ENCODE peak calls at places on chromosomes 2 and 18, in five cellular contexts. L is heart left ventricle, V is astrocyte, H is thoracic aorta, C is AG04450. X is an unnamed sample.

GRCh38 chr2:177187631-177188312 is 24.8 kb upstream of the HNRNPA3 start:
- DNase-seq in L (no peak), V (peak; percentile 40), H (no peak), C (no peak), X (no peak)

GRCh38 chr18:24138884-24139616 is at the start of gene CABYR:
- DNase-seq in L (peak; percentile 75), V (peak; percentile 83), H (peak; percentile 32), C (peak; percentile 75), X (peak; percentile 89)

GRCh38 chr18:36583155-36583745 is 245.6 kb downstream of the TPGS2 start:
- DNase-seq in L (no peak), V (no peak), H (no peak), C (no peak), X (peak; percentile 76)

GRCh38 chr2:225543626-225544025 is 144.1 kb downstream of the NYAP2 start:
- DNase-seq in L (no peak), V (no peak), H (no peak), C (no peak), X (no peak)

GRCh38 chr18:49778826-49779465 is 34.4 kb downstream of the ACAA2 start:
- DNase-seq in L (no peak), V (no peak), H (no peak), C (no peak), X (no peak)

GRCh38 chr2:65227035-65227470 is 578 bp upstream of the ACTR2 start:
- DNase-seq in L (no peak), V (peak; percentile 16), H (no peak), C (no peak), X (no peak)

GRCh38 chr18:27136208-27136535 is 48.9 kb downstream of the CHST9 start:
- DNase-seq in L (no peak), V (peak; percentile 3), H (no peak), C (no peak), X (peak; percentile 31)

GRCh38 chr2:127085260-127085666 is 21.7 kb downstream of the BIN1 start:
- DNase-seq in L (no peak), V (peak; percentile 27), H (no peak), C (no peak), X (no peak)

GRCh38 chr2:64859208-64860161 is 129.7 kb upstream of the SLC1A4 start:
- DNase-seq in L (peak; percentile 87), V (peak; percentile 92), H (peak; percentile 48), C (peak; percentile 78), X (peak; percentile 94)

GRCh38 chr2:164568317-164568716 is 53.0 kb downstream of the GRB14 start:
- DNase-seq in L (no peak), V (no peak), H (no peak), C (no peak), X (no peak)

GRCh38 chr2:33008716-33009115 is 62.0 kb downstream of the LTBP1 start:
- DNase-seq in L (no peak), V (no peak), H (no peak), C (no peak), X (no peak)

GRCh38 chr2:118348380-118349024 is 260.2 kb downstream of the INSIG2 start:
- DNase-seq in L (no peak), V (no peak), H (no peak), C (no peak), X (no peak)

GRCh38 chr2:150327546-150328495 is 159.6 kb downstream of the RND3 start:
- DNase-seq in L (no peak), V (no peak), H (no peak), C (no peak), X (peak; percentile 9)

GRCh38 chr2:201363857-201364560 is 6.9 kb upstream of the FLACC1 start:
- DNase-seq in L (no peak), V (peak; percentile 25), H (no peak), C (no peak), X (peak; percentile 42)

GRCh38 chr2:11505652-11506610 is 27.9 kb upstream of the GREB1 start:
- DNase-seq in L (no peak), V (peak; percentile 17), H (no peak), C (no peak), X (no peak)

GRCh38 chr2:98455494-98455976 is 10.9 kb downstream of the INPP4A start:
- DNase-seq in L (no peak), V (no peak), H (no peak), C (no peak), X (no peak)

GRCh38 chr2:233409286-233409991 is 55.1 kb downstream of the DGKD start:
- DNase-seq in L (no peak), V (no peak), H (no peak), C (no peak), X (no peak)

GRCh38 chr2:111031546-111032484 is 88.9 kb upstream of the BCL2L11 start:
- DNase-seq in L (no peak), V (no peak), H (no peak), C (no peak), X (no peak)

GRCh38 chr18:60322591-60322990 is 50.0 kb downstream of the MC4R start:
- DNase-seq in L (no peak), V (no peak), H (no peak), C (no peak), X (no peak)

GRCh38 chr2:98702127-98702802 is 28.7 kb downstream of the MGAT4A start:
- DNase-seq in L (peak; percentile 29), V (no peak), H (no peak), C (no peak), X (no peak)

GRCh38 chr2:47083485-47083884 is 71.6 kb downstream of the STPG4 start:
- DNase-seq in L (no peak), V (no peak), H (no peak), C (no peak), X (no peak)

GRCh38 chr2:76711490-76711889 is 810.7 kb downstream of the LRRTM4 start:
- DNase-seq in L (no peak), V (no peak), H (no peak), C (no peak), X (peak; percentile 41)

GRCh38 chr2:60882971-60883753 is 1.8 kb downstream of the REL start:
- DNase-seq in L (no peak), V (no peak), H (no peak), C (no peak), X (peak; percentile 22)

GRCh38 chr2:56985609-56986008 is 801.8 kb downstream of the CCDC85A start:
- DNase-seq in L (no peak), V (no peak), H (no peak), C (no peak), X (no peak)
- H3K4me3 ChIP-seq in L (no peak overlapping the region), V (no peak overlapping the region), H (no peak overlapping the region), C (no peak overlapping the region), X (no peak overlapping the region)

DNA sequence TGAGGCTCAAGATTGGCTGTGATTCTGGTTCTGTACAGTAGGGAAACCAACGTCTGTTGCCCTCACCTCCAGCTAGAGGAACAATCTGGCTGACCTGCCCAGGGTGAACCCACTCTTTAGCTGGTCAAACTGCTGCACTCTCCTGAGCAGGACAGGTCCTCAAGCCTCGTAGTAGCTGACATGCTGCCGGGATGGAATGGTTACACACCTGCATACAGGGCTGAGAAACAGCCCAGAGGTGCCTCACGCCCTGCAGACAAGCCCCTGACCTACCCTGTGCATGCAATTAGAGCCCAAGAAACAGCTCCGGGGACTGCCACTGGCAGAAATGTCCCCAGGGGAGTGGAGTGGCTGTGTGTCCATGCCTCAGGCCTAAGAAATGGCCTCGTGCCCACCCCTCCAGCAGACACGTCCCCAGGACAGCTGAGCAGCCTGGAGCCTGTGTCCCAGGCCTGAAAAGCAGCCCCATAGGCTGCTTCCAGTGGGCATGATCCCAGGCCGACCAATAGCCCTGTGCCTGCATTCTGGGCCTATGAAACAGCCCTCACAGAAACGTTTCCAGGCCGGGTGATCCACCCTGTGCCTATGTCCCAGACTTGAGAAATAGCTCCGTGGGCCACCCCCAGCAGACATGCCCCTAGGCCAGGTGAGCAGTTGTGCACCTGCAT is 25.4 kb downstream of the BOLL start:
- DNase-seq in L (no peak), V (no peak), H (no peak), C (no peak), X (no peak)
- H3K27me3 ChIP-seq in L (no peaks in the 10 kb centered on the region), V (no peaks in the 10 kb centered on the region), H (no peaks in the 10 kb centered on the region), C (no peaks in the 10 kb centered on the region), X (no peaks in the 10 kb centered on the region)

DNA sequence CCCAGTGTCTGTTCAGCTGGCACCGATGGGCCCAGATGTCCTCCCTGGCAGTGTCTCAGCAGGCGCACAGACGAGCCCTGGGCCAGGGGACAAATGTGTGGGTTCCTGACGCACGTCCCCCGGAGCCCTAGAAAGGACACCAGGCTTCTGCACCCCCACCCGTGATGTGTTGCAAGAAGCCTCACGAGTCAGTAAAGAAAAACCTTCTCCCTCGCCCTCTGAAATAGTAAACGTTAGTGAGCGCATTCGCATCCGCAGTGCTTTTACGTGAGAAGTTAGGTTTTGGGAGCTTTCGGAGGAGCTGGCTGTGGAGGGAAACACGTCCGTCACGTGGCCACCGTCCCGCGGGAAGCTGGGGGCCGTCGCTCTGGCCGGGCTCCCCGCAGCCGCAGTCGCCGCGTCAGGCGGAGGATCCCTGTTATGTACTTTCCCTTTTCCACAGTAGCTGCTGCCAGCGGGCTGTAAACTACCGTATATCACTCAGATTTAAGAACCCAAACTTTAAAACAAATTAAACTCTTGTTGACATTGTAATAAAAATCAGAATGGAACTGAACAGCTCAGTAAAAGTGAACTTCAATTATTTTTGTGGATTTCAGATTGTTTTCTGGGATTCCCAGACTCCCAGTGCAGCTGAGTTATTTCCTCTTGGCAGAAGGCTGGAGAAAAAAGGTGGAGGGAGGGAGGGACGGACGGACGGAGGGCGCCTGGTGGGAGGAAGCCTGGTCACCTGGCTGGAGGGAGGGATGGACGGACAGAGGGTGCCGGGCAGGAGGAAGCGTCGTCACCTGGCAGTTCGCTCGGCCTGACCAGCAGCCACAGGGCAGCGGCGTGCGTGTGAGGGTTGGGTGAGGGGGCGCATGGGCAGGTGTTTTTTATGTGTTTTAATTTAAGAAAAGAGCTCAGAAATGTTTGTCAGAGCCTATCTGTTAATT is 112.1 kb downstream of the NFATC1 start:
- DNase-seq in L (peak; percentile 88), V (peak; percentile 35), H (no peak), C (no peak), X (peak; percentile 86)
- H3K4me3 ChIP-seq in L (peak overlapping the region; percentile 49), V (peak overlapping the region; percentile 41), H (peak overlapping the region; percentile 77), C (peak overlapping the region; percentile 38), X (no peak overlapping the region)

GRCh38 chr2:176161041-176161785 is 4.1 kb downstream of the HOXD3 start:
- DNase-seq in L (no peak), V (peak; percentile 62), H (no peak), C (no peak), X (no peak)

GRCh38 chr2:176161817-176162626 is 4.9 kb downstream of the HOXD3 start:
- DNase-seq in L (no peak), V (peak; percentile 88), H (no peak), C (no peak), X (no peak)

GRCh38 chr2:176158855-176159677 is 2.0 kb downstream of the HOXD3 start:
- DNase-seq in L (no peak), V (no peak), H (no peak), C (no peak), X (peak; percentile 77)

GRCh38 chr2:176159678-176160250 is 2.7 kb downstream of the HOXD3 start:
- DNase-seq in L (no peak), V (no peak), H (no peak), C (no peak), X (peak; percentile 77)

DNA sequence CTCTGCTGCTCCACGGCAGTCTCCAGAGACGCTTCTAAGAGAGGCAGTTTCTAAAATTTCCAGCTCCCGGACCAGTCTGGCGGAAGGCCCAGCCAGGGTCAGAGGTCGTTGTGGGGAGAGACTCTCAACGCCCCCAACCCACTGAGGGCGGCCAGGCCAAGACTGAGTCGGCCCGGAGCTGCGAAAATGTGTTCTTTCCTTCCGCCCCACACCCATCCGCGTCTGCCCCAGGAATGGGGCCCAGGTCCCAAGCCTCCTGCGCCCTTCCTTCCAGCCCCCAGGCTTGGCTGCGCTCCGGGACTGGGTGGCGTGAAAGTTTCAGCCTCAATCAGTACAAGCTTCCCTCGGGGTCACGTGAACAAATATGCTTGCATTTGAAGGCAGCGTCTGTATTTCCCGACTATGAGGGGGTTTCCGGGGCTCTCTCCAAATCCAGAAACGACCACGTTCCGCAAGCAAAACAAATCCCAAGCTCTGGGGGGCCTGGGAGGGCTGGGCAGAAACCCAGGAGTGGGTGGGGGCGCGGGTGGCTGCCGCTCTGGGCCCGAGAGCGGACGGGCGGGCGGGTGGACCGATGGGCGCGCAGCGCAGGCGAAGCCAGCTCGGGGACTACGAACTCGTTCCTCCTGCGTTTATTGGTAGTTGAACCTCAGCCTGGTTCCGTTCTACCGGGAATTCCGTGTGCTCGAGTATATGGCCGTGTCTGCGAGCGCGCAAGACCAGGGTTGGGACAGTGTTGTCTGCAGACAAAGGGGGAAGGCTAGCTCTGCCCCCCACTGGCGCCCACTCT is 3.3 kb downstream of the HOXD3 start:
- DNase-seq in L (no peak), V (peak; percentile 76), H (no peak), C (no peak), X (peak; percentile 71)
- H3K27me3 ChIP-seq in L (peaks cover 98% of the 10 kb centered on the region), V (peaks cover 90% of the 10 kb centered on the region), H (no peaks in the 10 kb centered on the region), C (peaks cover 96% of the 10 kb centered on the region), X (peaks cover 100% of the 10 kb centered on the region)

X was measured in H7.